ENCODE peak calls at places on chromosomes 3 and 15, in nine cellular contexts. One of them, this sample, is unnamed.

GRCh38 chr15:78460737-78461136 is 22.7 kb downstream of the IREB2 start:
- DNase-seq in AG20443: no peak
- DNase-seq in NCI-H1694 treated with DMSO at 0.1 percent for 48 hours: no peak
- DNase-seq in HTR-8/SVneo: no peak
- DNase-seq in T-helper 1 cell: no peak
- DNase-seq in NCI-H2029 treated with DMSO at 0.1 percent for 48 hours: no peak
- DNase-seq in lower lobe of right lung: no peak
- DNase-seq in tibial artery: no peak
- DNase-seq in pancreas: no peak
- DNase-seq in this sample: no peak

GRCh38 chr3:185746470-185746869 is 78.4 kb downstream of the IGF2BP2 start:
- DNase-seq in AG20443: no peak
- DNase-seq in NCI-H1694 treated with DMSO at 0.1 percent for 48 hours: no peak
- DNase-seq in HTR-8/SVneo: no peak
- DNase-seq in T-helper 1 cell: no peak
- DNase-seq in NCI-H2029 treated with DMSO at 0.1 percent for 48 hours: no peak
- DNase-seq in lower lobe of right lung: no peak
- DNase-seq in tibial artery: no peak
- DNase-seq in pancreas: no peak
- DNase-seq in this sample: no peak

GRCh38 chr3:149657796-149658443 is at the start of gene WWTR1:
- DNase-seq in AG20443: peak; percentile 91
- DNase-seq in NCI-H1694 treated with DMSO at 0.1 percent for 48 hours: no peak
- DNase-seq in HTR-8/SVneo: peak; percentile 89
- DNase-seq in T-helper 1 cell: no peak
- DNase-seq in NCI-H2029 treated with DMSO at 0.1 percent for 48 hours: peak; percentile 37
- DNase-seq in lower lobe of right lung: peak; percentile 93
- DNase-seq in tibial artery: peak; percentile 96
- DNase-seq in pancreas: peak; percentile 88
- DNase-seq in this sample: no peak

GRCh38 chr3:120797857-120798256 is 55.3 kb downstream of the GTF2E1 start:
- DNase-seq in AG20443: no peak
- DNase-seq in NCI-H1694 treated with DMSO at 0.1 percent for 48 hours: no peak
- DNase-seq in HTR-8/SVneo: no peak
- DNase-seq in T-helper 1 cell: no peak
- DNase-seq in NCI-H2029 treated with DMSO at 0.1 percent for 48 hours: peak; percentile 7
- DNase-seq in lower lobe of right lung: no peak
- DNase-seq in tibial artery: no peak
- DNase-seq in pancreas: no peak
- DNase-seq in this sample: no peak

GRCh38 chr3:12775226-12775625 is 16.2 kb upstream of the TMEM40 start:
- DNase-seq in AG20443: no peak
- DNase-seq in NCI-H1694 treated with DMSO at 0.1 percent for 48 hours: no peak
- DNase-seq in HTR-8/SVneo: no peak
- DNase-seq in T-helper 1 cell: no peak
- DNase-seq in NCI-H2029 treated with DMSO at 0.1 percent for 48 hours: no peak
- DNase-seq in lower lobe of right lung: no peak
- DNase-seq in tibial artery: no peak
- DNase-seq in pancreas: no peak
- DNase-seq in this sample: no peak

GRCh38 chr3:141625506-141625905 is 112.6 kb upstream of the RNF7 start:
- DNase-seq in AG20443: peak; percentile 69
- DNase-seq in NCI-H1694 treated with DMSO at 0.1 percent for 48 hours: no peak
- DNase-seq in HTR-8/SVneo: no peak
- DNase-seq in T-helper 1 cell: no peak
- DNase-seq in NCI-H2029 treated with DMSO at 0.1 percent for 48 hours: no peak
- DNase-seq in lower lobe of right lung: no peak
- DNase-seq in tibial artery: no peak
- DNase-seq in pancreas: no peak
- DNase-seq in this sample: no peak

GRCh38 chr3:129616713-129617112 is 10.2 kb upstream of the PLXND1 start:
- DNase-seq in AG20443: peak; percentile 79
- DNase-seq in NCI-H1694 treated with DMSO at 0.1 percent for 48 hours: no peak
- DNase-seq in HTR-8/SVneo: no peak
- DNase-seq in T-helper 1 cell: no peak
- DNase-seq in NCI-H2029 treated with DMSO at 0.1 percent for 48 hours: no peak
- DNase-seq in lower lobe of right lung: peak; percentile 53
- DNase-seq in tibial artery: peak; percentile 75
- DNase-seq in pancreas: no peak
- DNase-seq in this sample: no peak

GRCh38 chr15:76976572-76977270 is 18.2 kb upstream of the PSTPIP1 start:
- DNase-seq in AG20443: no peak
- DNase-seq in NCI-H1694 treated with DMSO at 0.1 percent for 48 hours: no peak
- DNase-seq in HTR-8/SVneo: no peak
- DNase-seq in T-helper 1 cell: no peak
- DNase-seq in NCI-H2029 treated with DMSO at 0.1 percent for 48 hours: no peak
- DNase-seq in lower lobe of right lung: no peak
- DNase-seq in tibial artery: no peak
- DNase-seq in pancreas: no peak
- DNase-seq in this sample: no peak

GRCh38 chr3:121152573-121152972 is 244.6 kb downstream of the STXBP5L start:
- DNase-seq in AG20443: no peak
- DNase-seq in NCI-H1694 treated with DMSO at 0.1 percent for 48 hours: peak; percentile 12
- DNase-seq in HTR-8/SVneo: no peak
- DNase-seq in T-helper 1 cell: no peak
- DNase-seq in NCI-H2029 treated with DMSO at 0.1 percent for 48 hours: no peak
- DNase-seq in lower lobe of right lung: no peak
- DNase-seq in tibial artery: no peak
- DNase-seq in pancreas: no peak
- DNase-seq in this sample: no peak

GRCh38 chr3:178536271-178537079 is at the start of gene KCNMB2:
- DNase-seq in AG20443: peak; percentile 12
- DNase-seq in NCI-H1694 treated with DMSO at 0.1 percent for 48 hours: peak; percentile 74
- DNase-seq in HTR-8/SVneo: no peak
- DNase-seq in T-helper 1 cell: no peak
- DNase-seq in NCI-H2029 treated with DMSO at 0.1 percent for 48 hours: peak; percentile 32
- DNase-seq in lower lobe of right lung: no peak
- DNase-seq in tibial artery: no peak
- DNase-seq in pancreas: no peak
- DNase-seq in this sample: no peak

GRCh38 chr15:35784745-35785144 is 238.8 kb upstream of the DPH6 start:
- DNase-seq in AG20443: no peak
- DNase-seq in NCI-H1694 treated with DMSO at 0.1 percent for 48 hours: no peak
- DNase-seq in HTR-8/SVneo: no peak
- DNase-seq in T-helper 1 cell: no peak
- DNase-seq in NCI-H2029 treated with DMSO at 0.1 percent for 48 hours: peak; percentile 1
- DNase-seq in lower lobe of right lung: no peak
- DNase-seq in tibial artery: no peak
- DNase-seq in pancreas: no peak
- DNase-seq in this sample: no peak

GRCh38 chr15:68241088-68241935 is 11.8 kb upstream of the CLN6 start:
- DNase-seq in AG20443: no peak
- DNase-seq in NCI-H1694 treated with DMSO at 0.1 percent for 48 hours: no peak
- DNase-seq in HTR-8/SVneo: no peak
- DNase-seq in T-helper 1 cell: no peak
- DNase-seq in NCI-H2029 treated with DMSO at 0.1 percent for 48 hours: no peak
- DNase-seq in lower lobe of right lung: no peak
- DNase-seq in tibial artery: no peak
- DNase-seq in pancreas: no peak
- DNase-seq in this sample: no peak

GRCh38 chr15:19944261-19944888 is 597.2 kb downstream of the GOLGA6L6 start:
- DNase-seq in AG20443: no peak
- DNase-seq in NCI-H1694 treated with DMSO at 0.1 percent for 48 hours: no peak
- DNase-seq in HTR-8/SVneo: no peak
- DNase-seq in T-helper 1 cell: no peak
- DNase-seq in NCI-H2029 treated with DMSO at 0.1 percent for 48 hours: no peak
- DNase-seq in lower lobe of right lung: no peak
- DNase-seq in tibial artery: no peak
- DNase-seq in pancreas: no peak
- DNase-seq in this sample: no peak

GRCh38 chr3:73622135-73622534 is 2.6 kb downstream of the PDZRN3 start:
- DNase-seq in AG20443: peak; percentile 36
- DNase-seq in NCI-H1694 treated with DMSO at 0.1 percent for 48 hours: peak; percentile 43
- DNase-seq in HTR-8/SVneo: no peak
- DNase-seq in T-helper 1 cell: no peak
- DNase-seq in NCI-H2029 treated with DMSO at 0.1 percent for 48 hours: no peak
- DNase-seq in lower lobe of right lung: no peak
- DNase-seq in tibial artery: peak; percentile 45
- DNase-seq in pancreas: peak; percentile 77
- DNase-seq in this sample: no peak

GRCh38 chr3:173065543-173065970 is 75.5 kb downstream of the SPATA16 start:
- DNase-seq in AG20443: peak; percentile 24
- DNase-seq in NCI-H1694 treated with DMSO at 0.1 percent for 48 hours: peak; percentile 77
- DNase-seq in HTR-8/SVneo: no peak
- DNase-seq in T-helper 1 cell: no peak
- DNase-seq in NCI-H2029 treated with DMSO at 0.1 percent for 48 hours: peak; percentile 26
- DNase-seq in lower lobe of right lung: no peak
- DNase-seq in tibial artery: no peak
- DNase-seq in pancreas: no peak
- DNase-seq in this sample: no peak

GRCh38 chr3:136685882-136686281 is 66.3 kb downstream of the STAG1 start:
- DNase-seq in AG20443: no peak
- DNase-seq in NCI-H1694 treated with DMSO at 0.1 percent for 48 hours: no peak
- DNase-seq in HTR-8/SVneo: no peak
- DNase-seq in T-helper 1 cell: no peak
- DNase-seq in NCI-H2029 treated with DMSO at 0.1 percent for 48 hours: no peak
- DNase-seq in lower lobe of right lung: no peak
- DNase-seq in tibial artery: no peak
- DNase-seq in pancreas: no peak
- DNase-seq in this sample: no peak

GRCh38 chr3:10459954-10460754 is 45.2 kb downstream of the ATP2B2 start:
- DNase-seq in AG20443: peak; percentile 71
- DNase-seq in NCI-H1694 treated with DMSO at 0.1 percent for 48 hours: no peak
- DNase-seq in HTR-8/SVneo: peak; percentile 79
- DNase-seq in T-helper 1 cell: peak; percentile 37
- DNase-seq in NCI-H2029 treated with DMSO at 0.1 percent for 48 hours: no peak
- DNase-seq in lower lobe of right lung: no peak
- DNase-seq in tibial artery: no peak
- DNase-seq in pancreas: no peak
- DNase-seq in this sample: peak; percentile 41

GRCh38 chr3:148833223-148833622 is 5.6 kb downstream of the CPB1 start:
- DNase-seq in AG20443: peak; percentile 11
- DNase-seq in NCI-H1694 treated with DMSO at 0.1 percent for 48 hours: no peak
- DNase-seq in HTR-8/SVneo: no peak
- DNase-seq in T-helper 1 cell: no peak
- DNase-seq in NCI-H2029 treated with DMSO at 0.1 percent for 48 hours: no peak
- DNase-seq in lower lobe of right lung: no peak
- DNase-seq in tibial artery: no peak
- DNase-seq in pancreas: no peak
- DNase-seq in this sample: no peak

GRCh38 chr3:48372377-48372770 is 355 bp downstream of the FBXW12 start:
- DNase-seq in AG20443: no peak
- DNase-seq in NCI-H1694 treated with DMSO at 0.1 percent for 48 hours: no peak
- DNase-seq in HTR-8/SVneo: no peak
- DNase-seq in T-helper 1 cell: no peak
- DNase-seq in NCI-H2029 treated with DMSO at 0.1 percent for 48 hours: no peak
- DNase-seq in lower lobe of right lung: no peak
- DNase-seq in tibial artery: no peak
- DNase-seq in pancreas: no peak
- DNase-seq in this sample: no peak

GRCh38 chr15:37095197-37095992 is 5.0 kb downstream of the MEIS2 start:
- DNase-seq in AG20443: no peak
- DNase-seq in NCI-H1694 treated with DMSO at 0.1 percent for 48 hours: no peak
- DNase-seq in HTR-8/SVneo: no peak
- DNase-seq in T-helper 1 cell: no peak
- DNase-seq in NCI-H2029 treated with DMSO at 0.1 percent for 48 hours: no peak
- DNase-seq in lower lobe of right lung: no peak
- DNase-seq in tibial artery: no peak
- DNase-seq in pancreas: peak; percentile 61
- DNase-seq in this sample: no peak

GRCh38 chr3:138933981-138934691 is 12.8 kb downstream of the FOXL2 start:
- DNase-seq in AG20443: no peak
- DNase-seq in NCI-H1694 treated with DMSO at 0.1 percent for 48 hours: no peak
- DNase-seq in HTR-8/SVneo: no peak
- DNase-seq in T-helper 1 cell: no peak
- DNase-seq in NCI-H2029 treated with DMSO at 0.1 percent for 48 hours: no peak
- DNase-seq in lower lobe of right lung: no peak
- DNase-seq in tibial artery: no peak
- DNase-seq in pancreas: no peak
- DNase-seq in this sample: no peak

GRCh38 chr15:69976366-69976994 is 121.2 kb downstream of the TLE3 start:
- DNase-seq in AG20443: peak; percentile 67
- DNase-seq in NCI-H1694 treated with DMSO at 0.1 percent for 48 hours: no peak
- DNase-seq in HTR-8/SVneo: peak; percentile 41
- DNase-seq in T-helper 1 cell: no peak
- DNase-seq in NCI-H2029 treated with DMSO at 0.1 percent for 48 hours: no peak
- DNase-seq in lower lobe of right lung: no peak
- DNase-seq in tibial artery: no peak
- DNase-seq in pancreas: no peak
- DNase-seq in this sample: peak; percentile 14

GRCh38 chr15:84970832-84971231 is 10.8 kb upstream of the PDE8A start:
- DNase-seq in AG20443: no peak
- DNase-seq in NCI-H1694 treated with DMSO at 0.1 percent for 48 hours: no peak
- DNase-seq in HTR-8/SVneo: no peak
- DNase-seq in T-helper 1 cell: no peak
- DNase-seq in NCI-H2029 treated with DMSO at 0.1 percent for 48 hours: no peak
- DNase-seq in lower lobe of right lung: no peak
- DNase-seq in tibial artery: no peak
- DNase-seq in pancreas: no peak
- DNase-seq in this sample: no peak

GRCh38 chr3:140953028-140953960 is 11.7 kb downstream of the SLC25A36 start:
- DNase-seq in AG20443: no peak
- DNase-seq in NCI-H1694 treated with DMSO at 0.1 percent for 48 hours: no peak
- DNase-seq in HTR-8/SVneo: peak; percentile 59
- DNase-seq in T-helper 1 cell: no peak
- DNase-seq in NCI-H2029 treated with DMSO at 0.1 percent for 48 hours: no peak
- DNase-seq in lower lobe of right lung: no peak
- DNase-seq in tibial artery: no peak
- DNase-seq in pancreas: no peak
- DNase-seq in this sample: no peak

GRCh38 chr3:39404943-39405686 is 1.4 kb upstream of the RPSA start:
- DNase-seq in AG20443: no peak
- DNase-seq in NCI-H1694 treated with DMSO at 0.1 percent for 48 hours: no peak
- DNase-seq in HTR-8/SVneo: no peak
- DNase-seq in T-helper 1 cell: no peak
- DNase-seq in NCI-H2029 treated with DMSO at 0.1 percent for 48 hours: no peak
- DNase-seq in lower lobe of right lung: no peak
- DNase-seq in tibial artery: no peak
- DNase-seq in pancreas: no peak
- DNase-seq in this sample: no peak

GRCh38 chr15:28037969-28038640 is 61.0 kb downstream of the OCA2 start:
- DNase-seq in AG20443: no peak
- DNase-seq in NCI-H1694 treated with DMSO at 0.1 percent for 48 hours: no peak
- DNase-seq in HTR-8/SVneo: no peak
- DNase-seq in T-helper 1 cell: no peak
- DNase-seq in NCI-H2029 treated with DMSO at 0.1 percent for 48 hours: no peak
- DNase-seq in lower lobe of right lung: no peak
- DNase-seq in tibial artery: no peak
- DNase-seq in pancreas: no peak
- DNase-seq in this sample: no peak

GRCh38 chr15:45650889-45651525 is 16.2 kb downstream of the SQOR start:
- DNase-seq in AG20443: no peak
- DNase-seq in NCI-H1694 treated with DMSO at 0.1 percent for 48 hours: no peak
- DNase-seq in HTR-8/SVneo: no peak
- DNase-seq in T-helper 1 cell: no peak
- DNase-seq in NCI-H2029 treated with DMSO at 0.1 percent for 48 hours: no peak
- DNase-seq in lower lobe of right lung: no peak
- DNase-seq in tibial artery: no peak
- DNase-seq in pancreas: no peak
- DNase-seq in this sample: no peak

GRCh38 chr3:2156244-2156847 is 57.7 kb downstream of the CNTN4 start:
- DNase-seq in AG20443: no peak
- DNase-seq in NCI-H1694 treated with DMSO at 0.1 percent for 48 hours: no peak
- DNase-seq in HTR-8/SVneo: no peak
- DNase-seq in T-helper 1 cell: no peak
- DNase-seq in NCI-H2029 treated with DMSO at 0.1 percent for 48 hours: no peak
- DNase-seq in lower lobe of right lung: no peak
- DNase-seq in tibial artery: no peak
- DNase-seq in pancreas: peak; percentile 56
- DNase-seq in this sample: no peak

GRCh38 chr3:126267169-126267975 is 87.0 kb upstream of the ALDH1L1 start:
- DNase-seq in AG20443: peak; percentile 94
- DNase-seq in NCI-H1694 treated with DMSO at 0.1 percent for 48 hours: no peak
- DNase-seq in HTR-8/SVneo: peak; percentile 75
- DNase-seq in T-helper 1 cell: no peak
- DNase-seq in NCI-H2029 treated with DMSO at 0.1 percent for 48 hours: peak; percentile 9
- DNase-seq in lower lobe of right lung: peak; percentile 88
- DNase-seq in tibial artery: peak; percentile 84
- DNase-seq in pancreas: peak; percentile 75
- DNase-seq in this sample: no peak